ENCODE peak calls at places on chromosomes 3 and 15, in six cellular contexts. G is Daoy, Z is LHCN-M2, K is left ventricle myocardium superior, M is T-helper 9 cell, C is GM20000. P is an unnamed sample.

GRCh38 chr3:103393395-103394186 is 958.8 kb downstream of the ZPLD1 start:
- DNase-seq in G (no peak), Z (peak), K (no peak), M (no peak), C (no peak), P (no peak)

GRCh38 chr3:105976211-105976610 is 107.4 kb upstream of the CBLB start:
- DNase-seq in G (no peak), K (no peak), M (no peak), C (no peak), Z (no peak), P (no peak)

GRCh38 chr3:111732248-111732879 is 126.7 kb upstream of the PHLDB2 start:
- DNase-seq in Z (no peak), K (no peak), M (no peak), C (no peak), G (no peak), P (no peak)

GRCh38 chr15:39946862-39947261 is 12.9 kb downstream of the EIF2AK4 start:
- DNase-seq in K (no peak), G (peak), M (no peak), Z (peak), C (no peak), P (no peak)

GRCh38 chr3:14329116-14329830 is 73.1 kb upstream of the SLC6A6 start:
- DNase-seq in Z (peak), G (peak), K (no peak), C (no peak), M (no peak), P (no peak)

GRCh38 chr3:146503459-146504202 is 34.3 kb upstream of the PLSCR2 start:
- DNase-seq in C (peak), K (no peak), M (no peak), Z (peak), G (peak), P (no peak)

GRCh38 chr3:143826296-143826695 is 22.0 kb downstream of the SLC9A9 start:
- DNase-seq in K (no peak), M (no peak), C (no peak), G (no peak), Z (peak), P (no peak)

GRCh38 chr3:128549283-128550112 is 56.5 kb upstream of the GATA2 start:
- DNase-seq in K (peak), Z (no peak), G (peak), M (no peak), C (no peak), P (no peak)

GRCh38 chr15:61818801-61819200 is 241.4 kb downstream of the VPS13C start:
- DNase-seq in C (no peak), K (no peak), G (no peak), M (no peak), Z (no peak), P (no peak)

GRCh38 chr15:32641517-32642059 is at the start of gene SCG5:
- DNase-seq in K (no peak), G (peak), C (no peak), Z (no peak), M (no peak), P (no peak)

GRCh38 chr15:31228980-31229826 is 97.4 kb upstream of the KLF13 start:
- DNase-seq in M (no peak), C (peak), Z (no peak), G (no peak), K (peak), P (no peak)

GRCh38 chr3:70899816-70900215 is 587.4 kb upstream of the MDFIC2 start:
- DNase-seq in C (no peak), G (no peak), M (no peak), Z (no peak), K (no peak), P (no peak)

GRCh38 chr15:74543583-74543982 is 2.6 kb downstream of the ARID3B start:
- DNase-seq in C (no peak), M (no peak), Z (no peak), K (no peak), G (no peak), P (peak)

GRCh38 chr15:63156708-63157065 is 590 bp downstream of the RPS27L start:
- DNase-seq in M (no peak), K (peak), Z (peak), G (peak), C (peak), P (no peak)

GRCh38 chr15:66698318-66698961 is 3.6 kb upstream of the SMAD6 start:
- DNase-seq in K (peak), G (peak), C (no peak), M (no peak), Z (peak), P (no peak)

GRCh38 chr3:73503781-73504180 is 121.0 kb downstream of the PDZRN3 start:
- DNase-seq in C (peak), Z (no peak), M (no peak), G (no peak), K (no peak), P (no peak)

GRCh38 chr3:194095464-194095863 is 40.5 kb upstream of the HES1 start:
- DNase-seq in C (no peak), G (peak), Z (no peak), K (peak), M (no peak), P (no peak)

GRCh38 chr3:170727754-170728153 is 141.9 kb upstream of the SLC7A14 start:
- DNase-seq in M (no peak), K (no peak), G (no peak), Z (no peak), C (no peak), P (no peak)

GRCh38 chr3:110846971-110847370 is 224.6 kb upstream of the NECTIN3 start:
- DNase-seq in K (no peak), G (no peak), M (no peak), C (no peak), Z (no peak), P (no peak)

GRCh38 chr3:30354513-30354912 is 251.9 kb upstream of the TGFBR2 start:
- DNase-seq in G (no peak), M (no peak), Z (no peak), K (no peak), C (no peak), P (no peak)

GRCh38 chr15:41997845-41998244 is 23.0 kb downstream of the PLA2G4E start:
- DNase-seq in M (no peak), K (no peak), Z (no peak), G (no peak), C (no peak), P (no peak)

GRCh38 chr3:10839167-10839566 is 23.1 kb downstream of the SLC6A11 start:
- DNase-seq in M (no peak), Z (no peak), G (no peak), K (no peak), C (no peak), P (no peak)

GRCh38 chr15:29449136-29449535 is 179.5 kb upstream of the NSMCE3 start:
- DNase-seq in Z (no peak), G (peak), M (no peak), C (no peak), K (no peak), P (no peak)

P was measured in CD8-positive, alpha-beta T cell.